ENCODE peak calls at places on chromosomes 5 and 9, in ten cellular contexts. T is thoracic aorta; P is BE2C; M is neural progenitor cell; L is ovary; E is sigmoid colon; Y is kidney epithelial cell; H is CD8-positive, alpha-beta T cell; U is fibroblast of lung; X is uterus. B is an unnamed sample. For H3K36me3, the result is how much of the 10 kb centered on the place peaks cover.

GRCh38 chr5:161096006-161096405 is 244.0 kb upstream of the ATP10B start:
- DNase-seq in T (no peak), H (no peak), M (no peak), Y (no peak), L (no peak), E (no peak), X (no peak), U (no peak), P (no peak), B (no peak)

GRCh38 chr9:24932785-24933184 is 387.1 kb upstream of the IZUMO3 start:
- DNase-seq in U (no peak), X (no peak), L (no peak), H (no peak), E (no peak), Y (no peak), M (no peak), P (no peak), T (no peak), B (no peak)

GRCh38 chr9:3521961-3522360 is 3.8 kb downstream of the RFX3 start:
- DNase-seq in M (no peak), E (no peak), Y (no peak), X (no peak), P (no peak), L (no peak), H (no peak), T (no peak), U (no peak), B (no peak)

GRCh38 chr9:133372144-133372543 is 3.7 kb downstream of the SURF4 start:
- DNase-seq in M (no peak), Y (no peak), E (no peak), P (no peak), X (no peak), U (no peak), L (no peak), T (no peak), H (no peak), B (no peak)

GRCh38 chr5:54969856-54970828 is 15.3 kb downstream of the ESM1 start:
- DNase-seq in X (no peak), U (no peak), Y (no peak), L (no peak), E (no peak), H (no peak), M (no peak), T (no peak), P (no peak), B (no peak)

GRCh38 chr5:58458851-58459275 is 1.0 kb downstream of the PLK2 start:
- DNase-seq in L (no peak), Y (no peak), T (no peak), P (no peak), E (no peak), H (no peak), X (no peak), U (peak), M (no peak), B (no peak)

GRCh38 chr9:88660611-88661010 is 125.6 kb downstream of the NXNL2 start:
- DNase-seq in P (peak), E (no peak), L (no peak), M (peak), T (no peak), H (no peak), U (peak), Y (no peak), X (no peak), B (peak)

GRCh38 chr5:5751496-5751895 is 329.0 kb downstream of the ICE1 start:
- DNase-seq in X (no peak), H (no peak), M (no peak), Y (no peak), T (no peak), P (no peak), L (no peak), U (no peak), E (no peak), B (no peak)

GRCh38 chr5:173230741-173231380 is 4.1 kb downstream of the NKX2-5 start:
- DNase-seq in T (no peak), H (no peak), E (no peak), P (no peak), Y (no peak), U (no peak), X (no peak), L (no peak), M (no peak), B (no peak)

GRCh38 chr5:110590187-110590586 is 136.3 kb downstream of the TMEM232 start:
- DNase-seq in T (no peak), U (peak), Y (no peak), P (no peak), M (peak), X (no peak), E (no peak), H (no peak), L (no peak), B (no peak)

GRCh38 chr9:136361757-136362449 is 1.6 kb downstream of the DNLZ start:
- DNase-seq in T (no peak), Y (no peak), U (no peak), M (no peak), X (peak), E (peak), L (no peak), P (peak), H (no peak), B (no peak)

GRCh38 chr5:36886791-36887190 is 10.2 kb downstream of the NIPBL start:
- DNase-seq in E (no peak), H (no peak), L (no peak), Y (no peak), M (no peak), U (no peak), P (no peak), T (no peak), X (no peak), B (no peak)

GRCh38 chr5:146635443-146635842 is 119.5 kb upstream of the GPR151 start:
- DNase-seq in M (no peak), U (no peak), X (no peak), T (no peak), Y (no peak), E (no peak), P (no peak), L (no peak), H (no peak), B (no peak)

GRCh38 chr5:96537386-96537785 is 104.3 kb upstream of the PCSK1 start:
- DNase-seq in P (no peak), T (no peak), U (peak), X (no peak), M (no peak), E (no peak), H (no peak), Y (peak), L (no peak), B (no peak)

GRCh38 chr9:121538221-121538620 is 38.6 kb upstream of the GGTA1 start:
- DNase-seq in X (no peak), U (no peak), Y (no peak), P (no peak), T (no peak), L (no peak), M (peak), E (no peak), H (no peak), B (peak)

GRCh38 chr5:98796197-98796972 is 22.9 kb downstream of the RGMB start:
- DNase-seq in Y (no peak), H (no peak), E (no peak), T (no peak), X (peak), U (peak), M (peak), L (no peak), P (peak), B (peak)

GRCh38 chr5:15420201-15420600 is 79.8 kb upstream of the FBXL7 start:
- DNase-seq in X (peak), T (no peak), P (no peak), Y (no peak), H (no peak), L (no peak), M (no peak), U (no peak), E (peak), B (no peak)

GRCh38 chr9:13054381-13054780 is 225.1 kb downstream of the MPDZ start:
- DNase-seq in L (no peak), Y (no peak), P (no peak), U (no peak), M (no peak), X (no peak), T (no peak), H (no peak), E (no peak), B (no peak)

GRCh38 chr5:389197-389821 is 53.7 kb upstream of the EXOC3 start:
- DNase-seq in Y (no peak), U (no peak), X (peak), M (no peak), P (no peak), H (no peak), E (no peak), T (no peak), L (no peak), B (no peak)

GRCh38 chr9:112705773-112706427 is 12.0 kb downstream of the INIP start:
- DNase-seq in Y (no peak), U (peak), M (peak), X (peak), P (peak), T (no peak), E (no peak), L (peak), H (no peak), B (peak)

GRCh38 chr9:21579209-21579608 is 97.1 kb upstream of the IFNE start:
- DNase-seq in X (no peak), E (no peak), H (no peak), Y (no peak), T (no peak), U (peak), M (no peak), P (no peak), L (no peak), B (no peak)

GRCh38 chr9:32384364-32385134 is at the start of gene ACO1:
- DNase-seq in X (peak), Y (peak), P (peak), M (peak), E (peak), H (peak), L (peak), T (peak), U (peak), B (peak)

GRCh38 chr9:76459691-76460635 is 981 bp downstream of the GCNT1 start:
- DNase-seq in X (peak), P (peak), U (peak), Y (no peak), E (no peak), T (no peak), H (no peak), M (peak), L (peak), B (peak)

GRCh38 chr9:136577941-136578619 is 32.2 kb upstream of the NOTCH1 start:
- DNase-seq in U (no peak), L (no peak), M (no peak), E (no peak), X (no peak), T (no peak), Y (peak), P (no peak), H (no peak), B (no peak)

GRCh38 chr5:120372899-120373298 is 91.2 kb upstream of the PRR16 start:
- DNase-seq in M (no peak), T (no peak), P (no peak), L (no peak), U (no peak), E (peak), H (no peak), X (no peak), Y (no peak), B (no peak)

GRCh38 chr9:16960084-16960483 is 89.6 kb upstream of the BNC2 start:
- DNase-seq in E (no peak), M (no peak), U (peak), Y (no peak), L (no peak), H (no peak), P (no peak), T (no peak), X (no peak), B (no peak)

GRCh38 chr9:7368410-7369292 is 430.9 kb downstream of the DMAC1 start:
- DNase-seq in P (no peak), X (peak), L (no peak), T (no peak), Y (no peak), M (no peak), U (peak), E (no peak), H (no peak), B (no peak)

GRCh38 chr5:134874831-134875655 is 872 bp downstream of the TXNDC15 start:
- DNase-seq in X (peak), H (no peak), T (no peak), U (peak), M (peak), E (peak), L (peak), P (peak), Y (peak), B (peak)

GRCh38 chr9:107712390-107712789 is 222.8 kb upstream of the KLF4 start:
- DNase-seq in X (no peak), Y (peak), U (peak), L (no peak), M (no peak), E (no peak), H (no peak), P (no peak), T (no peak), B (no peak)

GRCh38 chr9:111412280-111412679 is 71.9 kb downstream of the ECPAS start:
- DNase-seq in Y (no peak), U (no peak), E (no peak), X (no peak), M (no peak), L (no peak), H (no peak), T (no peak), P (no peak), B (no peak)

GRCh38 chr9:137053944-137054931 is at the start of gene ENTPD2:
- DNase-seq in H (no peak), X (no peak), E (no peak), T (no peak), P (no peak), Y (no peak), M (peak), U (no peak), L (no peak), B (no peak)

GRCh38 chr9:35942286-35942685 is 15.7 kb downstream of the OR2S2 start:
- DNase-seq in E (no peak), M (no peak), L (no peak), U (no peak), H (no peak), T (no peak), P (no peak), X (no peak), Y (no peak), B (no peak)

GRCh38 chr9:35948901-35949318 is 9.0 kb downstream of the OR2S2 start:
- DNase-seq in X (no peak), U (no peak), M (no peak), Y (no peak), P (no peak), H (no peak), T (no peak), L (no peak), E (no peak), B (no peak)

GRCh38 chr9:35948451-35948850 is 9.5 kb downstream of the OR2S2 start:
- DNase-seq in U (no peak), P (no peak), M (no peak), E (no peak), L (no peak), Y (no peak), T (no peak), X (no peak), H (no peak), B (no peak)

GRCh38 chr9:35944173-35944572 is 13.8 kb downstream of the OR2S2 start:
- DNase-seq in M (no peak), E (no peak), T (no peak), U (no peak), P (no peak), Y (no peak), X (no peak), L (no peak), H (no peak), B (no peak)

GRCh38 chr9:35945341-35946018 is 12.5 kb downstream of the OR2S2 start:
- DNase-seq in P (peak), U (peak), T (no peak), H (peak), L (peak), M (peak), X (peak), Y (peak), E (peak), B (peak)
- H3K4me3 ChIP-seq in P (peak), U (peak), T (peak), H (no peak), L (no peak), M (peak), X (peak), Y (no peak), E (no peak), B (peak)

DNA sequence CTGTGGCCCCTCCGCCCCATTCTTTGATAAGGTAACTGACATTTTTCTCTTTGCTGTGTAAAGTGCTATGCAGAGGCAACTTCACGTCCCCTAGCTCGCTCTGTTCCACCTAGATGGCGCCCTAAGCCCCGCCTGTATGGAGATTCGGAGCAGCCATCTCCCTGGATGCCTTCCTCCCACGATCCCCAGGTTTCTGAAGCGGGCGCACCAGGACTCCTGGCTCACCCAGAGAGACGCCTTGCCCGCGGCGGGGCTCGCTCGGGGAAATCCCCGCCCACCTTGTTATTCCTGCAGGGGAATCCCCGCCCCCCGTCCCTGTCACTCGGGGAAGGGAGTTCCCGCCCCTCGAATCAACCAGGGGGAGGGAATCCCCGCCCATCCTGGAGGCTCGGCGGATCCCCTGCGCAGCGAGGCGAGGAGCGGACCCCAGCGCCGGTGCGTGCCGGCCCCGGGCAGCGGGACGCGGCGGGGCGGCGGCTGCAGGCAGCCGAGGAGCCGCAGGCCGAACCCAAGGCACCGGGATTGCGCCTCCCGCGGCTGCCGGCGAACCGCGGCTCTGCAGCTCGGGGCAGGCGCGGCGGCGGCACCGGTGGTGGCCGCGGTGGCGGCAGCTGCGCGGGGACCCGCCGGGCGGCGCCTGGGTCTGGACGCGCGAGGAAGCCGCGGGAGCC is at the start of gene PDZD2:
- DNase-seq in H (peak), E (peak), X (peak), P (peak), M (peak), L (peak), U (peak), Y (peak), T (peak), B (peak)
- TF ChIP-seq CTCF in H (peak), E (no peak), X (peak), P (peak), M (peak), L (peak), U (peak), Y (peak), T (no peak), B (peak)

GRCh38 chr5:169595172-169595820 is 11.7 kb downstream of the SPDL1 start:
- DNase-seq in Y (no peak), E (no peak), H (no peak), T (no peak), U (no peak), M (no peak), X (no peak), L (no peak), P (no peak), B (no peak)

GRCh38 chr5:169590602-169591001 is 7.0 kb downstream of the SPDL1 start:
- DNase-seq in U (no peak), M (no peak), X (no peak), P (no peak), T (no peak), E (no peak), Y (no peak), H (no peak), L (no peak), B (no peak)

GRCh38 chr5:169592937-169593650 is 9.5 kb downstream of the SPDL1 start:
- DNase-seq in U (no peak), M (no peak), L (no peak), T (no peak), P (no peak), H (no peak), Y (no peak), X (no peak), E (no peak), B (no peak)

DNA sequence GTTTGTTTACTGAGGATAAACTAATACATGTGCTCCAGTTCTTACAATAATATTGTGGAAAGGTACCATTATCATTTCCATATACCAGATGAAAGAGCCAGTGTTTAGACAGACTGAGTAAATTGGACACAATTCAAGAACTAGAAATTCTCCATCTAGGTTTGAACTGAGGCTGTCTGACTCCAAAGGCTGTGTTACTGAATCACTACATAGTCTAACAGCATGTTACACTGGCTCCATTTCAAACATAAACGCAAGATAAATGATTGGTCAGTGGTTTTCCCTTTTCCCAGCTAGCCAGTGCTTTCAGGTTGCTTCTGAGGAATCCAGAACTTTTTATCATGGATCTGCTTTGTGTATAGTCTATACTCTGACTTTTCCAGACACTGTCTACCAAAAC is 8.1 kb downstream of the SPDL1 start:
- DNase-seq in L (no peak), H (no peak), P (no peak), M (no peak), E (no peak), T (no peak), X (no peak), U (peak), Y (no peak), B (no peak)
- H3K36me3 ChIP-seq in L (under half), H (under half), P (half or more), M (half or more), E (under half), T (under half), X (under half), U (under half), Y (under half), B (half or more)

DNA sequence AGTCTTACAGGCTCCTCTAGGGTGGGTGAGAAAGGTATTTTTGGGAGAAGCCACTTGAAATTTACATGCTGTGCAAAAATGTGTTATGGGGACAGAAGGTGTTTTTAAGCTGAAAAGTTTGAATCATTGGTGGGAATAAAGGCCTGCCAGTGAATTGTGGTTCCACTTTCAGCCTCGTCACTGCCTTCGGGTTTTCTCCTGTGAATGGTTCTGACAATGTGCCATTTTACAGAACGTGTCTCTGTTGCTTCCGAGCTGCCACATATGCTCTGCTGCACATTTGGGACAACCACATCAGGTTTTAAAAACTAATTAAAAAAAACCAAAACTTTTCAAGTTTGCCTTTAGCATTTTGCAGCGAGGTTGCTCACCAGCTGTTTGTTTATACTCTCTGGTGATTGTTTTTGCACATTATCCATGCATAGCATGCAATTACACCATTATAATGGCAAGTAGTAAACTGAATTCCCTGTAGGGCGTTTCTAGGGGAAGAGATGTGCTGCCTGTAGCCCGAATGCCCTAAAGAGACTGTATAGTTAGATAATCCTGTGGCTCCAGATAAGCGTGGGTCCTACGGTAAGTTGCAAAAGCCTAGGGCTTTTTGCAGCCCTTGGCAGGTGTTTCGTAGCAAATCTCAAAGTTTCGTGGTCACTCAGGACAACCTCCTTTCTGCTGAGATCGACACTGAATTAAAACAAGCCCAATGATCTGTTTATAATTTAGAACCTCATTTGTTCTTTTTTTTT is 40.1 kb upstream of the SUB1 start:
- DNase-seq in E (no peak), H (no peak), Y (no peak), T (no peak), U (no peak), L (no peak), M (no peak), X (no peak), P (no peak), B (no peak)
- H3K4me3 ChIP-seq in E (no peak), H (no peak), Y (no peak), T (no peak), U (no peak), L (no peak), M (no peak), X (no peak), P (no peak), B (no peak)

GRCh38 chr5:176317534-176318374 is 43.8 kb downstream of the KIAA1191 start:
- DNase-seq in P (no peak), M (no peak), H (no peak), U (no peak), Y (no peak), L (no peak), T (no peak), E (no peak), X (no peak), B (no peak)

GRCh38 chr5:176320577-176320976 is 41.0 kb downstream of the KIAA1191 start:
- DNase-seq in P (no peak), L (no peak), Y (no peak), U (no peak), H (no peak), T (no peak), X (no peak), E (no peak), M (peak), B (peak)

GRCh38 chr5:176319827-176320554 is 41.6 kb downstream of the KIAA1191 start:
- DNase-seq in H (no peak), P (no peak), U (peak), L (no peak), M (no peak), E (no peak), T (no peak), X (no peak), Y (no peak), B (no peak)
- TF ChIP-seq CTCF in H (no peak), P (peak), U (peak), L (no peak), M (no peak), E (no peak), T (no peak), X (no peak), Y (no peak), B (peak)

B was measured in WERI-Rb-1.